ENCODE peak calls at places on chromosomes 3 and 15, in six cellular contexts. N is HepG2, D is ovary, F is K562, C is sigmoid colon, K is tibial nerve. T is an unnamed sample.

GRCh38 chr15:52090193-52090592 is 22.4 kb downstream of the BCL2L10 start:
- DNase-seq in F (no peak), N (no peak), K (no peak), D (no peak), C (no peak), T (no peak)

GRCh38 chr3:14876942-14877341 is 58.2 kb downstream of the FGD5 start:
- DNase-seq in K (peak; percentile 47), D (peak; percentile 41), N (no peak), C (peak; percentile 64), F (no peak), T (no peak)

GRCh38 chr15:61080209-61081027 is 148.7 kb downstream of the RORA start:
- DNase-seq in C (no peak), N (no peak), D (no peak), K (no peak), F (no peak), T (no peak)

GRCh38 chr3:144031938-144032337 is 60.3 kb downstream of the DIPK2A start:
- DNase-seq in F (no peak), C (peak; percentile 85), K (no peak), D (peak; percentile 63), N (no peak), T (no peak)

GRCh38 chr3:171574556-171575240 is 114.5 kb upstream of the TNIK start:
- DNase-seq in F (no peak), K (no peak), C (no peak), D (no peak), N (no peak), T (no peak)

GRCh38 chr3:47961815-47962606 is 54.2 kb downstream of the MAP4 start:
- DNase-seq in C (no peak), N (no peak), K (no peak), F (peak; percentile 38), D (no peak), T (no peak)

GRCh38 chr3:184186184-184186901 is at the start of gene ABCF3:
- DNase-seq in K (no peak), D (peak; percentile 75), F (no peak), C (peak; percentile 81), N (no peak), T (no peak)

GRCh38 chr15:100189319-100189718 is 152.5 kb downstream of the ADAMTS17 start:
- DNase-seq in N (no peak), C (peak; percentile 25), K (no peak), F (no peak), D (peak; percentile 1), T (no peak)

GRCh38 chr15:96053039-96054021 is 277.2 kb upstream of the NR2F2 start:
- DNase-seq in F (peak; percentile 64), D (peak; percentile 56), N (peak; percentile 22), K (no peak), C (peak; percentile 60), T (peak; percentile 89)

GRCh38 chr3:22734756-22735155 is 468.4 kb upstream of the UBE2E2 start:
- DNase-seq in F (no peak), C (no peak), N (no peak), D (no peak), K (no peak), T (no peak)

GRCh38 chr3:42742259-42742658 is 30.8 kb downstream of the CCDC13 start:
- DNase-seq in N (no peak), D (no peak), F (no peak), K (no peak), C (peak; percentile 48), T (no peak)

GRCh38 chr15:42858999-42859789 is 61.4 kb downstream of the TTBK2 start:
- DNase-seq in F (no peak), C (no peak), N (no peak), K (no peak), D (no peak), T (no peak)

GRCh38 chr3:39812537-39812936 is 3.1 kb downstream of the MYRIP start:
- DNase-seq in K (no peak), F (no peak), C (no peak), D (no peak), N (peak; percentile 6), T (no peak)

GRCh38 chr3:112681822-112682325 is 40.9 kb upstream of the CCDC80 start:
- DNase-seq in D (no peak), C (no peak), N (no peak), F (no peak), K (no peak), T (no peak)

GRCh38 chr3:44109997-44110396 is 131.7 kb upstream of the TOPAZ1 start:
- DNase-seq in D (no peak), C (no peak), K (no peak), N (no peak), F (no peak), T (no peak)

GRCh38 chr3:131303848-131304247 is 77.7 kb upstream of the NUDT16 start:
- DNase-seq in D (no peak), F (no peak), K (no peak), N (no peak), C (no peak), T (no peak)

GRCh38 chr3:151379083-151379734 is 5.3 kb downstream of the P2RY12 start:
- DNase-seq in K (no peak), F (peak; percentile 21), N (peak; percentile 6), D (peak; percentile 64), C (no peak), T (no peak)

GRCh38 chr3:133547432-133548041 is 25.9 kb upstream of the CDV3 start:
- DNase-seq in F (no peak), C (peak; percentile 68), D (peak; percentile 45), N (peak; percentile 46), K (no peak), T (no peak)

GRCh38 chr15:42139596-42139995 is 16.8 kb downstream of the PLA2G4F start:
- DNase-seq in C (peak; percentile 46), K (no peak), F (no peak), N (no peak), D (peak; percentile 6), T (no peak)

GRCh38 chr3:24494616-24495333 is at the start of gene THRB:
- DNase-seq in F (peak; percentile 85), D (peak; percentile 66), C (peak; percentile 87), K (peak; percentile 44), N (peak; percentile 56), T (no peak)

GRCh38 chr3:139434764-139435291 is 41.5 kb downstream of the RBP2 start:
- DNase-seq in C (no peak), K (no peak), F (no peak), D (no peak), N (no peak), T (peak; percentile 75)

GRCh38 chr15:90259524-90259923 is 5.9 kb upstream of the NGRN start:
- DNase-seq in D (no peak), C (no peak), F (no peak), N (no peak), K (no peak), T (no peak)

GRCh38 chr15:90261811-90262210 is 3.7 kb upstream of the NGRN start:
- DNase-seq in D (peak; percentile 19), N (no peak), C (no peak), F (no peak), K (no peak), T (no peak)

GRCh38 chr15:90262426-90262825 is 3.0 kb upstream of the NGRN start:
- DNase-seq in N (no peak), D (peak; percentile 15), C (no peak), F (no peak), K (no peak), T (no peak)

GRCh38 chr15:90257776-90258175 is 7.7 kb upstream of the NGRN start:
- DNase-seq in F (no peak), D (peak; percentile 16), C (no peak), N (no peak), K (no peak), T (no peak)
- H3K27ac ChIP-seq in F (no peak overlapping the region), D (no peak overlapping the region), C (no peak overlapping the region), N (no peak overlapping the region), K (no peak overlapping the region), T (no peak overlapping the region)

GRCh38 chr15:68599560-68600071 is 20.8 kb downstream of the CORO2B start:
- DNase-seq in C (no peak), F (no peak), N (no peak), K (no peak), D (peak; percentile 67), T (no peak)
- TF ChIP-seq EP300 in C (no peak), F (no peak), N (no peak), K (no peak), D (no peak), T (no peak)

DNA sequence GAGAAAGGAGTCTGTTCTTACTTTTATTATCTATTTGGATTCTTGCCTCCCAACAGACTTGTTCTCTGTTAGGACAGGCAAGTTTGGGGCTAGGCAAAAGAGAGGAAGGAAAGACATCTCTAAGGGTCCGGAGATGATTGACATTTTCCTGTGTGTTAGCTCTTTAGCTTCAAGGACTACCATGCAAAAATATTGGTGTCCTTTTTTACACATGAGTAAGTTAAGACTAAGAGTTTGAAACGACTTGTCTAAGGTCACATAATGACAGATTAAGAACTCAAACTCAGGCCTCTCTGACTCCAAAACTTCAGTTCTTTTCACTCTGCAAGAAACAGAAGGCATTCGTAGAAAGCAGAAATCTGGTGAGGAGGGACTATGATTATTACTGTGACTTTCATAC is 5.9 kb downstream of the LMCD1 start:
- DNase-seq in F (no peak), K (no peak), N (no peak), D (no peak), C (no peak), T (no peak)
- H3K4me1 ChIP-seq in F (no peaks in the 10 kb centered on the region), K (no peaks in the 10 kb centered on the region), N (peaks cover 45% of the 10 kb centered on the region), D (peaks cover 14% of the 10 kb centered on the region), C (no peaks in the 10 kb centered on the region), T (peaks cover 43% of the 10 kb centered on the region)

GRCh38 chr3:138407236-138407907 is 27.0 kb upstream of the ESYT3 start:
- DNase-seq in D (no peak), K (no peak), N (no peak), C (no peak), F (no peak), T (no peak)

GRCh38 chr3:138409171-138409570 is 25.2 kb upstream of the ESYT3 start:
- DNase-seq in N (no peak), F (no peak), K (no peak), C (no peak), D (no peak), T (no peak)

GRCh38 chr3:138406606-138407005 is 27.8 kb upstream of the ESYT3 start:
- DNase-seq in N (no peak), C (no peak), D (no peak), K (no peak), F (no peak), T (no peak)

GRCh38 chr3:138405486-138405885 is 28.9 kb upstream of the ESYT3 start:
- DNase-seq in F (no peak), C (no peak), K (no peak), D (peak; percentile 76), N (no peak), T (no peak)

GRCh38 chr3:138408751-138409161 is 25.7 kb upstream of the ESYT3 start:
- DNase-seq in N (no peak), K (no peak), F (no peak), D (no peak), C (no peak), T (no peak)
- H3K27ac ChIP-seq in N (no peak overlapping the region), K (no peak overlapping the region), F (no peak overlapping the region), D (no peak overlapping the region), C (no peak overlapping the region), T (no peak overlapping the region)

DNA sequence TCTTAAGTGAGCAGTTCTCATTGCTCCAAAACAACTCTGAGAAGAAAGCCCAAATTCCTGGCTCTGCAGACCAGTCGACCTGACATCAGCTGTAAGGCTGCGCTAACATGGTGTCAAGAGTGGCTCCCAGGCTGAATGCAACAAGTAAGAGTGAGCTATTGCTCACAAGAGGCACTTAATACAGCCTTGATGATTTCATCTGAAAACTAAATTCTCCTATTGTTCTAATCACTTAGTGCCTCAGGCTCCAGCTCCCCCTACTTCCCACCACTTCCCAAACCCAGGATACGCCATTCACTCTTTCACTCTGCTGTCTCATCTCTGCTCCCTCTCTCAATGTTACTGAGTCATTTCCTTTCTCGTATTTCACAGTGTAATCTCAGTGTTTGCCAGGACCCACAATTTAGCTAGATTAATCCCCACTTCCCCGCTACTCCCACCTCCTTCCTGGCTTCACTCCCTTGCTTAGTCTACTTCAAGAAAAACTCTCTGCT is 81.7 kb downstream of the WWTR1 start:
- DNase-seq in K (no peak), F (peak; percentile 65), D (no peak), C (no peak), N (peak; percentile 51), T (no peak)
- TF ChIP-seq EP300 in K (no peak), F (peak; percentile 83), D (no peak), C (no peak), N (no peak), T (peak; percentile 41)